ENCODE peak calls at places on chromosomes 5 and 9, in five cellular contexts. S is astrocyte; I is left lung; R is CD8-positive, alpha-beta memory T cell; Z is PC-3. L is an unnamed sample.

GRCh38 chr9:78296208-78296892 is 575 bp upstream of the PSAT1 start:
- DNase-seq in Z (peak; percentile 58), S (no peak), I (peak; percentile 77), R (no peak), L (peak; percentile 60)

GRCh38 chr9:137755261-137755927 is 122.2 kb upstream of the CACNA1B start:
- DNase-seq in I (no peak), S (no peak), Z (no peak), R (no peak), L (no peak)

GRCh38 chr9:75911390-75911789 is 20.9 kb downstream of the PCSK5 start:
- DNase-seq in R (no peak), S (no peak), Z (no peak), I (no peak), L (no peak)

GRCh38 chr5:79976759-79977515 is 14.1 kb downstream of the MTX3 start:
- DNase-seq in I (no peak), Z (no peak), S (no peak), R (no peak), L (no peak)

GRCh38 chr9:136726631-136727191 is 14.3 kb downstream of the DIPK1B start:
- DNase-seq in S (no peak), Z (peak; percentile 42), R (peak; percentile 36), I (no peak), L (no peak)

GRCh38 chr5:4514067-4514648 is 626.0 kb upstream of the ADAMTS16 start:
- DNase-seq in I (no peak), S (no peak), R (no peak), Z (peak; percentile 54), L (no peak)

GRCh38 chr5:173789031-173789920 is 98.9 kb upstream of the CPEB4 start:
- DNase-seq in I (peak; percentile 83), S (peak; percentile 89), R (no peak), Z (peak; percentile 87), L (peak; percentile 61)

GRCh38 chr5:14202462-14202861 is 59.3 kb downstream of the TRIO start:
- DNase-seq in R (no peak), Z (no peak), I (no peak), S (peak; percentile 80), L (no peak)

GRCh38 chr5:127615916-127616315 is 33.0 kb upstream of the CTXN3 start:
- DNase-seq in R (no peak), I (no peak), S (no peak), Z (no peak), L (no peak)

GRCh38 chr5:158881076-158881880 is 218.4 kb downstream of the EBF1 start:
- DNase-seq in S (no peak), R (no peak), I (no peak), Z (peak; percentile 20), L (no peak)

GRCh38 chr5:151598984-151599383 is 7.9 kb upstream of the FAT2 start:
- DNase-seq in S (no peak), I (no peak), R (no peak), Z (peak; percentile 74), L (no peak)

GRCh38 chr5:126595486-126596083 is 566 bp upstream of the ALDH7A1 start:
- DNase-seq in R (no peak), I (no peak), Z (no peak), S (no peak), L (no peak)

GRCh38 chr5:133316346-133317343 is 264.8 kb downstream of the HSPA4 start:
- DNase-seq in R (no peak), I (no peak), Z (peak; percentile 20), S (no peak), L (no peak)

GRCh38 chr9:90331826-90332575 is 310.6 kb downstream of the DIRAS2 start:
- DNase-seq in I (no peak), S (peak; percentile 30), R (no peak), Z (no peak), L (no peak)

GRCh38 chr9:133477992-133478850 is 678 bp downstream of the SLC2A6 start:
- DNase-seq in I (peak; percentile 81), Z (peak; percentile 8), R (peak; percentile 14), S (no peak), L (peak; percentile 30)

GRCh38 chr9:21777701-21778100 is 24.7 kb upstream of the MTAP start:
- DNase-seq in Z (peak; percentile 65), R (no peak), S (peak; percentile 96), I (no peak), L (no peak)

GRCh38 chr9:85522459-85523092 is 219.2 kb downstream of the AGTPBP1 start:
- DNase-seq in R (no peak), S (peak; percentile 38), I (peak; percentile 94), Z (no peak), L (peak; percentile 70)

GRCh38 chr9:116580853-116581252 is 106.3 kb upstream of the TRIM32 start:
- DNase-seq in I (no peak), S (no peak), Z (no peak), R (no peak), L (no peak)

GRCh38 chr5:177980776-177981175 is 15.3 kb downstream of the PROP1 start:
- DNase-seq in S (peak; percentile 4), R (no peak), Z (no peak), I (no peak), L (no peak)

GRCh38 chr9:121299467-121300282 is 31.7 kb downstream of the GSN start:
- DNase-seq in I (peak; percentile 90), Z (no peak), R (no peak), S (no peak), L (peak; percentile 73)

GRCh38 chr5:16659536-16659935 is 42.7 kb upstream of the RETREG1 start:
- DNase-seq in S (no peak), I (no peak), Z (no peak), R (no peak), L (no peak)

GRCh38 chr9:27198175-27198574 is 89.2 kb downstream of the TEK start:
- DNase-seq in I (no peak), R (no peak), Z (peak; percentile 13), S (no peak), L (no peak)

GRCh38 chr9:4126996-4127395 is 172.9 kb downstream of the GLIS3 start:
- DNase-seq in S (peak; percentile 52), I (no peak), Z (no peak), R (no peak), L (no peak)

GRCh38 chr5:3394877-3395599 is 200.6 kb upstream of the IRX1 start:
- DNase-seq in S (no peak), I (no peak), R (no peak), Z (no peak), L (no peak)

GRCh38 chr5:94740328-94740727 is 121.9 kb downstream of the SLF1 start:
- DNase-seq in I (no peak), Z (no peak), R (no peak), S (no peak), L (no peak)

GRCh38 chr9:36929350-36929675 is 104.8 kb downstream of the PAX5 start:
- DNase-seq in R (no peak), Z (no peak), S (no peak), I (no peak), L (no peak)

GRCh38 chr5:142215915-142216681 is 107.5 kb downstream of the NDFIP1 start:
- DNase-seq in I (peak; percentile 72), R (no peak), S (peak; percentile 99), Z (peak; percentile 97), L (peak; percentile 74)

GRCh38 chr9:92276223-92277007 is 17.1 kb downstream of the IARS1 start:
- DNase-seq in Z (no peak), I (no peak), R (no peak), S (no peak), L (no peak)

GRCh38 chr9:34995288-34996060 is 5.9 kb downstream of the DNAJB5 start:
- DNase-seq in R (no peak), I (no peak), S (peak; percentile 41), Z (no peak), L (no peak)
- H3K4me1 ChIP-seq in R (peaks cover under 1% of the 10 kb centered on the region), I (peaks cover 10% of the 10 kb centered on the region), S (peaks cover 56% of the 10 kb centered on the region), Z (peaks cover 40% of the 10 kb centered on the region), L (peaks cover 49% of the 10 kb centered on the region)

DNA sequence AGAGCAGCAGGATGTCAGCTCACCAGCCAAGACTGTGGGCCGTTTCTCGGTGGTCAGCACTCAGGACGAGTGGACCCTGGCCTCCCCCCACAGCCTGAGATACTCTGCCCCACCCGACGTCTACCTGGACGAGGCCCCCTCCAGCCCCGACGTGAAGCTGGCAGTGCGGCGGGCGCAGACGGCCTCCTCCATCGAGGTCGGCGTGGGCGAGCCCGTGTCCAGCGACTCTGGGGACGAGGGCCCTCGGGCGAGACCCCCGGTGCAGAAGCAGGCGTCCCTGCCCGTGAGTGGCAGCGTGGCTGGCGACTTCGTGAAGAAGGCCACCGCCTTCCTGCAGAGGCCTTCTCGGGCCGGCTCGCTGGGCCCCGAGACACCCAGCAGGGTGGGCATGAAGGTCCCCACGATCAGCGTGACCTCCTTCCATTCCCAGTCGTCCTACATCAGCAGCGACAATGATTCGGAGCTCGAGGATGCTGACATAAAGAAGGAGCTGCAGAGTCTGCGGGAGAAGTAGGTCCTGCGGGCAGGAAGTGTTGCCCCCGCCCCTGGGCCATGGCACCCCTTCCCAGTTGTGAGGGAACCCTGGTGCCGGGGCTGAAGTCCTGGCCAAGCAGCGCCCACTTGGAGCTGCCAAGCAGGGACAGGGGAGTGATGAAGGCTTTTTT is 108.9 kb downstream of the WNK2 start:
- DNase-seq in R (no peak), Z (no peak), S (no peak), I (peak; percentile 69), L (no peak)
- H3K4me1 ChIP-seq in R (no peaks in the 10 kb centered on the region), Z (no peaks in the 10 kb centered on the region), S (peaks cover 3% of the 10 kb centered on the region), I (no peaks in the 10 kb centered on the region), L (no peaks in the 10 kb centered on the region)

GRCh38 chr5:1322036-1322903 is 22.6 kb downstream of the CLPTM1L start:
- DNase-seq in Z (no peak), R (no peak), S (no peak), I (peak; percentile 76), L (peak; percentile 37)
- H3K4me1 ChIP-seq in Z (no peaks in the 10 kb centered on the region), R (peaks cover 3% of the 10 kb centered on the region), S (no peaks in the 10 kb centered on the region), I (no peaks in the 10 kb centered on the region), L (no peaks in the 10 kb centered on the region)

GRCh38 chr5:119315516-119315949 is 40.3 kb upstream of the TNFAIP8 start:
- DNase-seq in R (no peak), S (no peak), I (no peak), Z (peak; percentile 44), L (no peak)
- H3K4me1 ChIP-seq in R (peaks cover 94% of the 10 kb centered on the region), S (peaks cover 7% of the 10 kb centered on the region), I (no peaks in the 10 kb centered on the region), Z (no peaks in the 10 kb centered on the region), L (peaks cover 9% of the 10 kb centered on the region)

GRCh38 chr5:115977096-115977495 is 14.8 kb downstream of the LVRN start:
- DNase-seq in R (no peak), Z (no peak), I (no peak), S (no peak), L (no peak)

GRCh38 chr5:115979203-115979602 is 16.9 kb downstream of the LVRN start:
- DNase-seq in I (no peak), S (no peak), Z (no peak), R (no peak), L (no peak)

GRCh38 chr5:115978779-115979178 is 16.5 kb downstream of the LVRN start:
- DNase-seq in S (no peak), I (no peak), Z (no peak), R (no peak), L (no peak)

GRCh38 chr5:115977988-115978387 is 15.7 kb downstream of the LVRN start:
- DNase-seq in S (peak; percentile 83), R (no peak), Z (peak; percentile 53), I (no peak), L (no peak)

DNA sequence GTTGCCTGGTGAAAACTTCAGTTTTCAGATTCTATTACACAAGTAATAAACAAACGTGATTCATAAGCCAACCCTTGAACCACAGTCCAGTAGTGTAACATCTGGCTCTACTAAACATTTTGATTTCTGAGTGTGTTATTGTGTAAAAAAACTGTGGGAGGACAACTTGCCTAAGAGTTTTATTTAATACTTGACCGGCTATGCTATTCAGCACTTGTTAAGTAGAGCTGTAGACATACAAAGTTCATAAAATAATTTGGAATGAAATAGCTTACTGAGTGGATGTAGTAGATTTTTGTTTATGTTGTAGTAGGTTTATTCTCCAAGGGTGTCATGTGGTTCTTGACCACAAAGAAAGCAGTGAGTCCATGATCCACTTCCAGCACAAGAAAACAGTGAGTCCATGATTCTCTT is 17.4 kb downstream of the LVRN start:
- DNase-seq in Z (no peak), S (peak; percentile 26), I (no peak), R (no peak), L (no peak)
- H3K4me1 ChIP-seq in Z (peaks cover 14% of the 10 kb centered on the region), S (peaks cover 20% of the 10 kb centered on the region), I (no peaks in the 10 kb centered on the region), R (no peaks in the 10 kb centered on the region), L (no peaks in the 10 kb centered on the region)

GRCh38 chr9:131404987-131405386 is 11.1 kb downstream of the PRRC2B start:
- DNase-seq in I (no peak), Z (no peak), R (no peak), S (no peak), L (no peak)
- H3K4me1 ChIP-seq in I (peaks cover 75% of the 10 kb centered on the region), Z (peaks cover 14% of the 10 kb centered on the region), R (peaks cover 93% of the 10 kb centered on the region), S (peaks cover 68% of the 10 kb centered on the region), L (peaks cover 100% of the 10 kb centered on the region)

L was measured in lower lobe of right lung.